ENCODE peak calls at places on chromosomes 13 and 19, in seven cellular contexts. P is stimulated activated CD4-positive, alpha-beta T cell treated with anti-CD3 and anti-CD28 coated beads, TNF-alpha, amount 100 ng/mL, for 24 hours; R is aorta; X is endothelial cell; D is pancreas; K is stimulated activated naive CD4-positive, alpha-beta T cell treated with Interleukin-2 at 50 U/mL for 16 hours; H is KBM-7. N is an unnamed sample.

GRCh38 chr13:108834193-108834592 is 204.8 kb downstream of the MYO16 start:
- DNase-seq in P (no peak), R (no peak), X (no peak), D (no peak), K (no peak), H (no peak), N (no peak)

GRCh38 chr19:10430505-10431253 is 10.3 kb downstream of the PDE4A start:
- DNase-seq in P (no peak), R (peak), X (no peak), D (peak), K (no peak), H (no peak), N (no peak)

GRCh38 chr19:3398114-3398899 is 31.9 kb downstream of the NFIC start:
- DNase-seq in P (no peak), R (peak), X (no peak), D (peak), K (no peak), H (no peak), N (no peak)

GRCh38 chr19:3450796-3451411 is 29.4 kb downstream of the SMIM24 start:
- DNase-seq in P (no peak), R (peak), X (no peak), D (no peak), K (no peak), H (peak), N (no peak)

GRCh38 chr13:72920097-72920496 is 138.2 kb downstream of the PIBF1 start:
- DNase-seq in P (no peak), R (no peak), X (no peak), D (no peak), K (no peak), H (no peak), N (no peak)

GRCh38 chr13:45490068-45490467 is 25.3 kb downstream of the COG3 start:
- DNase-seq in P (no peak), R (no peak), X (no peak), D (no peak), K (peak), H (peak), N (no peak)

GRCh38 chr13:31639443-31640163 is 99.7 kb upstream of the RXFP2 start:
- DNase-seq in P (no peak), R (no peak), X (no peak), D (no peak), K (no peak), H (no peak), N (no peak)

GRCh38 chr19:3809881-3810707 is 23.9 kb upstream of the MATK start:
- DNase-seq in P (no peak), R (no peak), X (no peak), D (peak), K (no peak), H (no peak), N (no peak)

GRCh38 chr13:40518481-40518882 is 148.0 kb downstream of the FOXO1 start:
- DNase-seq in P (peak), R (no peak), X (no peak), D (no peak), K (peak), H (no peak), N (peak)

GRCh38 chr19:17302391-17303166 is 646 bp downstream of the ABHD8 start:
- DNase-seq in P (no peak), R (peak), X (no peak), D (peak), K (no peak), H (peak), N (no peak)